ENCODE peak calls at places on chromosomes 4 and X, in four cellular contexts. N is tibial artery, L is stomach, C is IMR-90. O is an unnamed sample.

GRCh38 chr4:113325876-113326615 is 276.6 kb downstream of the ANK2 start:
- DNase-seq in C (no peak), N (no peak), L (no peak), O (no peak)

GRCh38 chr4:98539741-98540140 is 118.7 kb downstream of the TSPAN5 start:
- DNase-seq in L (no peak), C (no peak), N (no peak), O (no peak)

GRCh38 chr4:146342600-146343192 is 128.4 kb downstream of the REELD1 start:
- DNase-seq in N (no peak), C (peak), L (no peak), O (peak)

GRCh38 chr4:54440394-54441223 is 211.5 kb downstream of the PDGFRA start:
- DNase-seq in C (peak), L (no peak), N (no peak), O (no peak)

GRCh38 chr4:92163348-92163747 is 140.4 kb upstream of the GRID2 start:
- DNase-seq in L (no peak), C (peak), N (no peak), O (no peak)

GRCh38 chr4:26896636-26897035 is 36.0 kb downstream of the STIM2 start:
- DNase-seq in N (no peak), L (no peak), C (peak), O (no peak)

GRCh38 chrX:49191033-49191871 is 5.1 kb upstream of the PRICKLE3 start:
- DNase-seq in C (peak), L (peak), N (peak), O (peak)

GRCh38 chr4:8938623-8939022 is 67.0 kb upstream of the HMX1 start:
- DNase-seq in C (no peak), N (no peak), L (no peak), O (no peak)

GRCh38 chr4:189792819-189793618 is 147.7 kb upstream of the FRG1 start:
- DNase-seq in N (peak), C (peak), L (peak), O (peak)

GRCh38 chr4:14853186-14853946 is 148.9 kb upstream of the CPEB2 start:
- DNase-seq in C (peak), L (no peak), N (no peak), O (no peak)

GRCh38 chr4:8709729-8710360 is 117.3 kb downstream of the CPZ start:
- DNase-seq in C (no peak), L (no peak), N (peak), O (no peak)

GRCh38 chr4:64713256-64713840 is 304.1 kb upstream of the TECRL start:
- DNase-seq in N (no peak), C (peak), L (no peak), O (no peak)

GRCh38 chrX:102887687-102888086 is 49.4 kb upstream of the RAB40AL start:
- DNase-seq in L (no peak), C (no peak), N (no peak), O (no peak)

GRCh38 chrX:79154612-79155358 is 10.3 kb downstream of the GPR174 start:
- DNase-seq in C (no peak), N (no peak), L (no peak), O (no peak)

GRCh38 chr4:8592366-8593267 is at the start of gene CPZ:
- DNase-seq in N (no peak), C (peak), L (no peak), O (no peak)

GRCh38 chr4:123265443-123265842 is 131.2 kb upstream of the SPRY1 start:
- DNase-seq in N (no peak), C (no peak), L (no peak), O (peak)

GRCh38 chrX:40058719-40059118 is 39.0 kb downstream of the BCOR start:
- DNase-seq in C (no peak), N (no peak), L (peak), O (no peak)

GRCh38 chr4:183838987-183839712 is 66.0 kb upstream of the STOX2 start:
- DNase-seq in C (peak), L (no peak), N (no peak), O (no peak)

GRCh38 chrX:67622053-67622452 is 78.2 kb downstream of the AR start:
- DNase-seq in L (no peak), N (no peak), C (no peak), O (no peak)

GRCh38 chrX:1658083-1658463 is 43.2 kb downstream of the ASMT start:
- DNase-seq in C (no peak), L (no peak), N (no peak), O (no peak)

GRCh38 chrX:130110379-130111219 is at the start of gene ELF4:
- DNase-seq in C (peak), L (peak), N (no peak), O (no peak)

GRCh38 chrX:69238153-69238959 is 73.1 kb upstream of the PJA1 start:
- DNase-seq in C (no peak), L (no peak), N (no peak), O (no peak)

GRCh38 chrX:94914235-94914634 is 1240.2 kb downstream of the FAM133A start:
- DNase-seq in C (no peak), N (no peak), L (no peak), O (no peak)

GRCh38 chr4:168717852-168718251 is 221.0 kb downstream of the PALLD start:
- DNase-seq in C (peak), L (no peak), N (no peak), O (peak)

GRCh38 chr4:15144249-15144966 is 142.1 kb downstream of the CPEB2 start:
- DNase-seq in N (no peak), L (no peak), C (no peak), O (peak)

GRCh38 chr4:174521800-174522182 is 497 bp downstream of the HPGD start:
- DNase-seq in L (peak), N (no peak), C (no peak), O (peak)

GRCh38 chrX:104351173-104351769 is 96.5 kb upstream of the ESX1 start:
- DNase-seq in C (peak), L (no peak), N (no peak), O (no peak)

GRCh38 chr4:31107362-31107761 is 387.2 kb downstream of the PCDH7 start:
- DNase-seq in L (no peak), N (no peak), C (peak), O (no peak)

GRCh38 chrX:68693481-68694410 is 46.3 kb downstream of the STARD8 start:
- DNase-seq in C (peak), L (peak), N (peak), O (peak)

GRCh38 chr4:172887959-172888358 is 280.7 kb upstream of the GALNT7 start:
- DNase-seq in L (no peak), C (no peak), N (no peak), O (no peak)

GRCh38 chr4:19375405-19375804 is 876.3 kb upstream of the SLIT2 start:
- DNase-seq in L (no peak), N (no peak), C (no peak), O (no peak)

GRCh38 chrX:3811331-3812311 is 98.2 kb upstream of the PRKX start:
- DNase-seq in L (peak), C (peak), N (no peak), O (no peak)

GRCh38 chr4:32002037-32002747 is 1282.0 kb downstream of the PCDH7 start:
- DNase-seq in C (no peak), N (no peak), L (no peak), O (no peak)

GRCh38 chrX:68045008-68045577 is 388.2 kb downstream of the OPHN1 start:
- DNase-seq in N (no peak), C (peak), L (no peak), O (no peak)

GRCh38 chrX:13115457-13115856 is 71.0 kb upstream of the FAM9C start:
- DNase-seq in C (no peak), L (peak), N (no peak), O (no peak)

GRCh38 chr4:150080335-150080734 is 2.1 kb downstream of the DCLK2 start:
- DNase-seq in N (no peak), L (no peak), C (peak), O (no peak)

DNA sequence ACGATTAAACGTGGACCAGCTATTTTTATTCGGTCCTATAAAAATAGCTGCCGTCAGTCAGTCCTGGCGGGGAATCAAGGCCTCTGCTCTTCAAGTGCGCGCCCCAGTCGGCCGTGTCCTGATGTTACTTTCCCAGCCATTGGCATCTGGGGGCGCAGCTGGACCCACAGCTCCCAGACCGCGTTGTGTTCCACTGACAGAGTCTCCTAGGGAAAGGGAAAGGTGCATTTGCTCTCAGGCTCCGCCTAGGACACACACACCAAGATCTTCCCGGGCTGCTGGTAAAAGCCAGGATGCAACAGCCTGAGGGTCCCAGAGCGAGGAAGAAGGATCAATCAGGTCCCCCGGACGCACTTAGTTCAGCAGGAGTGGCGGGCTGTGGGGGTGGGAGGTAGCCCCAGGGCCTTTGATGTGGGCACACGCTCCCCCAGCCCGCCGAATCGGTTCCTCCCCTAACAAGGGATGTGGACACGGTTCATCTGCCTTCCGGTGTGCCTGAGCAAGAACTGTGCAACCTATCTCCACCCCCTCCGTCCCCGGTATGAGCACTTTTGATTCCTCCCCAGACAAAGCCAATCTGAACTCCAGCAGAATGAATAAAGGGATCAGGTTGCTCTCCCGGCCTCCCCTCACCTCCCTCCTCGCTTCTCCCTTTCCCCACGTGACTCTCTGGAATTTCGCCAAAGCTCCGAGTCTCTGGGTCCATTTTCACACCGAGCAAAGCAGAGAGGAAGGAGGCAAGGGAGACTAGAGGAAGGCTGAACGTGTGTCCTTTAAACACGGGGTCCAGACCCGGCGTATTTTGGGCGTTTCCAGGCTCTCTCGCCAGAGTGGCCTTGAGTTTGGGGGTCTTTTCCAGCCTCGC is 626 bp upstream of the FRAS1 start:
- DNase-seq in L (peak), N (peak), C (peak), O (peak)
- TF ChIP-seq CTCF in L (no peak), N (no peak), C (no peak), O (no peak)

DNA sequence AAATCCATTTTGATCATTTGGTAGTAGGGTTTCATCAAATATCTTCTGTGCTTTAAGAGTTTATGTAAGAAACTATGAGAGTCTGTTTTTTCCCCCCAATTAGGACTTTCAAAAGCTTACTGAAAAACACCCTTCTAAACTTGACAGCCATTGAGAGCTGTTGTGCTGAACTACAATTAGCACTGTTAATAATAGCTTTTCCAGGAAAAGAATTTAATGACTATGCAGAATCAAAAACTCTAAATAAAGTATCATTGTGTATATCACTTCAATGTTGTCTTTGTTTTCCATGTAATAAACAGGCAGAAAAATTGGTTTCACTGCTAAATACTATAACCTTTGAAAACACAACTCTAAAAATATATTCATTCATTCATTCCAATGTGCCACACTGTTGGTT is 121.4 kb upstream of the PDE5A start:
- DNase-seq in N (no peak), C (no peak), L (no peak), O (no peak)
- H3K27ac ChIP-seq in N (no peak), C (no peak), L (no peak), O (no peak)

DNA sequence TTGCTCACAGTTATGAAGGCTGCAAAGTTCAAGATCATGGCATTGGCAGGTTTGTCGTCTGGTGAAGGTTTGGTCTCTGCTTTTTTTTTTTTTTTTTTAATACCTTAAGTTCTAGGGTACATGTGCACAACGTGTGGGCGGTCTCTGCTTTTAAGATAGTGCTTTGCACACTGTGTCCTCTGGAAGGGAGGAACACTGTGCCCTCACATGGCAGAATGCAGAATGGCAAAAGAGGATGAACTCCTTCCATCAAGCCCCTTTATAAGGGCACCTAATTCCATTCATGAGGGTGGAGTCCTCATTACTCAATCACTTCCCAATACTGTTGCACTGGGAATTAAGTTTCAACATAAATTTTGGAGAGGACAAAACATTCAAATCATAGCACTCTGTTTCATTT is 101.4 kb downstream of the GLRA2 start:
- DNase-seq in N (no peak), C (no peak), L (no peak), O (no peak)
- TF ChIP-seq CTCF in N (no peak), C (no peak), L (no peak), O (no peak)

GRCh38 chr4:1187182-1187581 is 14.8 kb upstream of the SPON2 start:
- DNase-seq in L (peak), C (peak), N (no peak), O (no peak)

GRCh38 chr4:1179976-1180375 is 7.6 kb upstream of the SPON2 start:
- DNase-seq in L (no peak), N (no peak), C (no peak), O (no peak)

GRCh38 chr4:1180663-1181062 is 8.3 kb upstream of the SPON2 start:
- DNase-seq in N (no peak), L (no peak), C (no peak), O (no peak)

GRCh38 chr4:1182313-1182712 is 9.9 kb upstream of the SPON2 start:
- DNase-seq in L (no peak), C (no peak), N (no peak), O (no peak)

GRCh38 chr4:1183985-1184773 is 11.8 kb upstream of the SPON2 start:
- DNase-seq in C (no peak), N (no peak), L (peak), O (no peak)
- H3K27ac ChIP-seq in C (peak), N (no peak), L (peak), O (no peak)

GRCh38 chr4:112238833-112239232 is 7.2 kb downstream of the AP1AR start:
- DNase-seq in N (no peak), C (no peak), L (no peak), O (no peak)

GRCh38 chr4:112236040-112236439 is 4.5 kb downstream of the AP1AR start:
- DNase-seq in L (no peak), N (no peak), C (no peak), O (no peak)

GRCh38 chr4:112230879-112231778 is 458 bp upstream of the AP1AR start:
- DNase-seq in N (peak), L (peak), C (peak), O (peak)

GRCh38 chr4:112231779-112232713 is at the start of gene AP1AR:
- DNase-seq in N (peak), L (peak), C (peak), O (peak)

GRCh38 chr4:112234952-112235609 is 3.5 kb downstream of the AP1AR start:
- DNase-seq in N (peak), C (peak), L (peak), O (peak)
- TF ChIP-seq CTCF in N (peak), C (peak), L (peak), O (peak)

GRCh38 chrX:110086916-110087484 is 84.1 kb downstream of the TMEM164 start:
- DNase-seq in C (peak), N (no peak), L (no peak), O (no peak)

GRCh38 chrX:110086162-110086915 is 83.4 kb downstream of the TMEM164 start:
- DNase-seq in L (no peak), N (no peak), C (peak), O (no peak)

GRCh38 chrX:110081320-110081719 is 78.4 kb downstream of the TMEM164 start:
- DNase-seq in N (no peak), C (no peak), L (no peak), O (no peak)

GRCh38 chrX:110081740-110082139 is 78.8 kb downstream of the TMEM164 start:
- DNase-seq in L (peak), C (peak), N (peak), O (peak)

DNA sequence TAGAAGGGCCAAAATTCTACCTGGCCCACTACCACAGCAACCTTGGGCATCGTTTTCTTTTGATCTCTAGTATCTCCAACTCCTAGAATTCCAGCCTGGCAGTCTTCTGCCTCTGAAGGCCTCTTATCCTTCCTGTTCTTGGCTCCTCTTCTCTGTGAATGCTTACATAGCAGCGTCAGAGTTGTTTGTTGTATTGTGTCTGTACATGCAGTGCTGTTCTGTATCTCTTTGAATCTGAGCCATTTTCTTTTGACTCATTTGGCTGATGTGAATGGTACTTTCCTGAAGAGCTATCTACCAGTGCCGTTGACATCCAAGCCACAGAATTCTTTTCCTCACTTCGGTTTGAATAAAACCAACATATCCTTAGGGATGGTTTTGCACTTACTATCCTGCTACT is 79.2 kb downstream of the TMEM164 start:
- DNase-seq in C (peak), L (no peak), N (no peak), O (peak)
- H3K27ac ChIP-seq in C (peak), L (peak), N (peak), O (peak)

GRCh38 chrX:153460826-153461225 is 9.6 kb downstream of the HAUS7 start:
- DNase-seq in N (no peak), L (peak), C (peak), O (no peak)
- TF ChIP-seq CTCF in N (peak), L (peak), C (peak), O (no peak)

GRCh38 chr4:100497729-100498250 is 20.0 kb downstream of the EMCN start:
- DNase-seq in N (no peak), L (no peak), C (peak), O (no peak)
- H3K27ac ChIP-seq in N (no peak), L (no peak), C (no peak), O (no peak)

GRCh38 chr4:72948080-72948479 is 121.4 kb downstream of the COX18 start:
- DNase-seq in L (no peak), C (no peak), N (no peak), O (no peak)

GRCh38 chr4:72951628-72952027 is 117.9 kb downstream of the COX18 start:
- DNase-seq in L (no peak), N (no peak), C (no peak), O (no peak)

GRCh38 chr4:72954811-72955210 is 114.7 kb downstream of the COX18 start:
- DNase-seq in C (no peak), N (no peak), L (no peak), O (no peak)

GRCh38 chr4:72945719-72946336 is 123.7 kb downstream of the COX18 start:
- DNase-seq in L (no peak), C (no peak), N (no peak), O (no peak)

DNA sequence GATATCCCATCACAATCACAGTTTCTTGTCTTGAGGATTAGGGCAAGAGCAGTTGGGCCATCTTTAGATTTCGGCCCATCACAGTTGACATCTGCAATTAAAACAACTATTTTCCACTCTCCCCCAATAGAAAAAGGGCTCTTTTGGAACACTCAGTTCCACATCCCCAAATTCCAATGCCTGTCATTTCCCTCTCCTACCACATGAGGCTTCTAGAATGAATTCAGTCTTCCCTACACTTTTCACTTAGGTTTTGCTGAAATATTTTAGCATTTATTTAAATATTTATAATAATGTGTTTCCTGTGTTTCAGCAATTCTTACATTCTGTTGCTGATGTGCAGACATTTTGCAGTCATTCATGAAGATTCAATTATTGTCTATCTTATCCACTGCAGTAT is 118.4 kb downstream of the COX18 start:
- DNase-seq in N (no peak), C (no peak), L (no peak), O (no peak)
- TF ChIP-seq CTCF in N (no peak), C (peak), L (no peak), O (no peak)